ENCODE peak calls at places on chromosomes 13 and 19, in six cellular contexts. I is heart left ventricle, Z is tibial nerve, G is adrenal gland, R is body of pancreas, O is testis. W is an unnamed sample.

GRCh38 chr13:102394158-102395053 is 7.4 kb downstream of the FGF14 start:
- DNase-seq in R (peak; percentile 97), Z (peak; percentile 87), I (peak; percentile 97), G (peak; percentile 97), O (peak; percentile 94), W (no peak)

GRCh38 chr13:79776538-79776937 is 295.6 kb downstream of the NDFIP2 start:
- DNase-seq in R (no peak), O (no peak), I (no peak), Z (no peak), G (no peak), W (no peak)

GRCh38 chr19:57566396-57567256 is 7.0 kb upstream of the ZNF550 start:
- DNase-seq in R (no peak), I (no peak), G (no peak), O (no peak), Z (no peak), W (no peak)

GRCh38 chr19:31578326-31578725 is 229.1 kb upstream of the TSHZ3 start:
- DNase-seq in Z (no peak), O (no peak), G (no peak), I (no peak), R (no peak), W (no peak)

GRCh38 chr19:46350029-46350757 is 3.3 kb downstream of the PPP5C start:
- DNase-seq in Z (no peak), R (no peak), O (no peak), G (no peak), I (peak; percentile 46), W (no peak)

GRCh38 chr19:31511696-31512095 is 162.5 kb upstream of the TSHZ3 start:
- DNase-seq in I (no peak), R (no peak), O (no peak), G (no peak), Z (no peak), W (no peak)

GRCh38 chr19:7685546-7686445 is 5.2 kb downstream of the TRAPPC5 start:
- DNase-seq in R (no peak), Z (no peak), G (no peak), O (no peak), I (no peak), W (no peak)

GRCh38 chr13:104015646-104016396 is 949.6 kb upstream of the SLC10A2 start:
- DNase-seq in Z (no peak), R (no peak), I (no peak), O (no peak), G (no peak), W (no peak)

GRCh38 chr13:23500858-23501257 is 67.4 kb upstream of the SACS start:
- DNase-seq in G (peak; percentile 26), O (no peak), R (no peak), I (no peak), Z (no peak), W (no peak)

GRCh38 chr13:66558511-66558910 is 671.6 kb downstream of the PCDH9 start:
- DNase-seq in I (no peak), R (no peak), O (no peak), Z (no peak), G (no peak), W (no peak)

GRCh38 chr13:34000955-34001354 is 183.0 kb downstream of the RFC3 start:
- DNase-seq in G (no peak), Z (no peak), I (no peak), O (no peak), R (no peak), W (no peak)

GRCh38 chr13:110565296-110565695 is 3.8 kb upstream of the RAB20 start:
- DNase-seq in Z (no peak), R (no peak), O (no peak), G (no peak), I (no peak), W (no peak)

GRCh38 chr13:25276748-25277147 is 10.5 kb downstream of the MTMR6 start:
- DNase-seq in R (no peak), I (no peak), O (no peak), Z (no peak), G (no peak), W (peak; percentile 27)

GRCh38 chr13:51063909-51064308 is 47.2 kb downstream of the C13orf42 start:
- DNase-seq in O (no peak), R (no peak), G (no peak), Z (no peak), I (no peak), W (no peak)

GRCh38 chr19:41705393-41706174 is 2.8 kb upstream of the CEACAM5 start:
- DNase-seq in R (peak; percentile 42), G (no peak), Z (no peak), O (peak; percentile 21), I (no peak), W (peak; percentile 28)

GRCh38 chr19:48321372-48321621 is 4.1 kb upstream of the EMP3 start:
- DNase-seq in G (peak; percentile 99), Z (peak; percentile 92), O (peak; percentile 99), R (peak; percentile 98), I (peak; percentile 98), W (peak; percentile 77)

GRCh38 chr19:48325265-48325910 is at the start of gene EMP3:
- DNase-seq in Z (peak; percentile 69), I (peak; percentile 88), G (peak; percentile 90), O (peak; percentile 90), R (peak; percentile 51), W (peak; percentile 69)

GRCh38 chr19:48319647-48320537 is 5.5 kb upstream of the EMP3 start:
- DNase-seq in G (peak; percentile 90), R (peak; percentile 87), Z (peak; percentile 79), I (peak; percentile 91), O (peak; percentile 90), W (peak; percentile 48)

GRCh38 chr19:48318286-48318987 is 6.9 kb upstream of the EMP3 start:
- DNase-seq in O (no peak), R (no peak), G (no peak), Z (no peak), I (no peak), W (no peak)

DNA sequence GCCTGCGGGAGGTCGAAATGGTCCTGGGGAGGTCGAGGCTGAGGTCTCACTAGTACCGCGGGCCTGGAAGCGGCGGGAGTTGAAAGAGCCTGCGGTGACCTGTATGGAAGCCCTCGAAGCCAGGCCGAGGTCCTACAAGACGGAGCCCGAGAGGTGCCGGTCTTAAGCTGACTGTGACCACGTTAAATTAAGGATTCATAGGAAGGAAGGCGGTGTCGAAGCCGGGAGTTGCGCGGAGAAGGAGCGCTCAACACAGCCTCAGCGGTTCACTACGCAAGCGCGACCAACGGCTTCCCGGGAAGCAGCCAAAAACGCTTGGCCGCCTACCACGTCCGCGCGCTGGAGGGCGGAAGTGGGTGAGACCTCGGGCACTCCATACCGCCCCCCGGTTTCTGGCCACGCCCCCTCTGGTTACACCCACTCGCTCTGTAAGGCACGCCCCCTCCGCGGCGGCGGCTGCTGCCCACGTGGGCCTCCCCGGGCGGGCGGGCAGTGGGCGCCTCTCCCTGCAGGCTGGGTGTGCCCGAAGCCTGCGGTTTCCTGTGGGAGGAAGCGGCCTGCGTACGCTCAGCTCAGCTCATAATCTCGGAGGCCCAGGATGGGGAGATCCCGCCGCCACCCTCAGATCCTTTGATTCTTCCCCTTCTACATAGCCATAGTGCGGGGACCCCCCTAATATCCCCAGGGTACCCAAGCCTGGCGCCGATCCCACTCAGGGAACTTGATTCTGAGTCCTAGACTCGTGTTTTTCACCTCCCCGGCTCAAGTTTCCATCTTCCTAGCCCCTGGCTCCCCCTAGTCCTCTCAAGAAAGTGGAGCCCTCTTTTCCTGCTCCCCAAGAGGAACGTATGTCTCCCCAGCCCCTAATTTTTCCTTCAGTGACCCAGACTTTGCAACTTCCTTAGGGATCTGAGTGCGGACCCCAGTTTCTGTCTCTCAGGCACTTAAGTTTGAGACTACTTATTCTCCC is 3.4 kb upstream of the EMP3 start:
- DNase-seq in O (peak; percentile 98), Z (peak; percentile 99), G (peak; percentile 99), R (peak; percentile 99), I (peak; percentile 99), W (peak; percentile 75)
- TF ChIP-seq POLR2A in O (peak; percentile 62), Z (peak; percentile 55), G (peak; percentile 93), R (peak; percentile 90), I (peak; percentile 86), W (no peak)

GRCh38 chr13:93982189-93982918 is 497.1 kb downstream of the DCT start:
- DNase-seq in Z (no peak), O (no peak), G (no peak), I (no peak), R (no peak), W (no peak)

GRCh38 chr13:93981578-93981977 is 497.9 kb downstream of the DCT start:
- DNase-seq in O (no peak), G (no peak), R (no peak), I (no peak), Z (no peak), W (no peak)

GRCh38 chr13:93987458-93987857 is 492.0 kb downstream of the DCT start:
- DNase-seq in R (no peak), G (no peak), Z (no peak), O (no peak), I (no peak), W (no peak)

GRCh38 chr13:93984070-93984469 is 495.4 kb downstream of the DCT start:
- DNase-seq in O (no peak), G (no peak), Z (no peak), R (no peak), I (no peak), W (no peak)

GRCh38 chr13:93984876-93985275 is 494.6 kb downstream of the DCT start:
- DNase-seq in I (no peak), O (no peak), Z (no peak), G (no peak), R (no peak), W (no peak)
- TF ChIP-seq POLR2A in I (no peak), O (no peak), Z (no peak), G (no peak), R (no peak), W (no peak)

DNA sequence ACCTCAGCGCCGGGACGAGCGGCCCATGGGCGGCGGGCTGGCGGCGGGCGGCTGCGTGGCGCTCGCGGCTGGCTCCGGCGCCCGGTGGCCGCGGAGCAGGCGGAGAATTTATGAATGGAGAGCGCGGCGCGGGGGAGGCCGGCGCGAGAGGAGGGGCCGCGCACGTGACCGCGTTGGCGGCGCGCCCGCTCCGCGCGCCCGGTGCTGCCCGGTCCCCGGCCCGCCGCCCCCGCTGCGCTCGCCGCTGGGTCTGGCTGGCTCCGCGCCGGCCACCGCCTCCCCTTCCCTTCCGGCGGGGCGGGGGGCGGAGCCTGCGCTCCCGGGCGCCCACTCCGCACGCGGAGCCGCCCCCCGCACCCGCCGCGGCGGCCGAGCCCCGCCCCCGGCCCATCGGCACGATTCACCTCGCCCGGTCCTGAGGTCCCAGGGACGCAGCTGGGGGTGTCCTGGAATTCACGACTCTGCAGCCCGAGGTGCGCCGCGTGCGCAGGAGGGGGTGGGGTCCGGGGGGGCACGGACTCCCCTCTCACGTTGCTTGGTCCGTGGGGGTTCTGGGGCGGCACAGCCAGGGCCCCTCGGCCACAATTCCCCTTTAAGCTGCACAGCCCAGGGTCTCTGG is at the start of gene CBARP:
- DNase-seq in R (peak; percentile 40), O (no peak), G (peak; percentile 50), Z (no peak), I (peak; percentile 63), W (no peak)
- TF ChIP-seq POLR2A in R (no peak), O (no peak), G (no peak), Z (no peak), I (no peak), W (no peak)

GRCh38 chr19:16571689-16572331 is 405 bp downstream of the SLC35E1 start:
- DNase-seq in R (no peak), I (peak; percentile 44), O (no peak), G (peak; percentile 61), Z (no peak), W (no peak)
- TF ChIP-seq POLR2A in R (no peak), I (no peak), O (no peak), G (no peak), Z (no peak), W (peak; percentile 58)

W was measured in H54.